ENCODE peak calls at places on chromosome 17, in eight cellular contexts. One of them, this sample, is unnamed.

GRCh38 chr17:82281502-82282238 is 8.2 kb upstream of the CSNK1D start:
- DNase-seq in GDM1: no peak
- DNase-seq in foreskin fibroblast: no peak
- DNase-seq in stimulated activated effector memory CD8-positive, alpha-beta T cell treated with anti-CD3 and anti-CD28 coated beads, Interleukin-12 subunit alpha, Interleukin-12 subunit beta, amount 100 ng/mL, for 72 hours: peak; percentile 77
- DNase-seq in AML-193: no peak
- DNase-seq in activated CD8-positive, alpha-beta T cell treated with anti-CD3 and anti-CD28 coated beads for 36 hours: peak; percentile 81
- DNase-seq in GM19239: no peak
- DNase-seq in AG10803: no peak
- DNase-seq in this sample: no peak

GRCh38 chr17:13476722-13477121 is 125.0 kb downstream of the HS3ST3A1 start:
- DNase-seq in GM19239: no peak
- DNase-seq in AG10803: peak; percentile 48
- DNase-seq in activated CD8-positive, alpha-beta T cell treated with anti-CD3 and anti-CD28 coated beads for 36 hours: no peak
- DNase-seq in AML-193: no peak
- DNase-seq in foreskin fibroblast: peak; percentile 53
- DNase-seq in GDM1: no peak
- DNase-seq in stimulated activated effector memory CD8-positive, alpha-beta T cell treated with anti-CD3 and anti-CD28 coated beads, Interleukin-12 subunit alpha, Interleukin-12 subunit beta, amount 100 ng/mL, for 72 hours: no peak
- DNase-seq in this sample: no peak

GRCh38 chr17:30594223-30594952 is 117.2 kb downstream of the GOSR1 start:
- DNase-seq in foreskin fibroblast: no peak
- DNase-seq in stimulated activated effector memory CD8-positive, alpha-beta T cell treated with anti-CD3 and anti-CD28 coated beads, Interleukin-12 subunit alpha, Interleukin-12 subunit beta, amount 100 ng/mL, for 72 hours: no peak
- DNase-seq in AG10803: no peak
- DNase-seq in activated CD8-positive, alpha-beta T cell treated with anti-CD3 and anti-CD28 coated beads for 36 hours: no peak
- DNase-seq in GM19239: no peak
- DNase-seq in GDM1: no peak
- DNase-seq in AML-193: no peak
- DNase-seq in this sample: no peak

GRCh38 chr17:47280072-47280811 is 26.6 kb downstream of the ITGB3 start:
- DNase-seq in foreskin fibroblast: no peak
- DNase-seq in AG10803: peak; percentile 40
- DNase-seq in stimulated activated effector memory CD8-positive, alpha-beta T cell treated with anti-CD3 and anti-CD28 coated beads, Interleukin-12 subunit alpha, Interleukin-12 subunit beta, amount 100 ng/mL, for 72 hours: no peak
- DNase-seq in activated CD8-positive, alpha-beta T cell treated with anti-CD3 and anti-CD28 coated beads for 36 hours: no peak
- DNase-seq in GDM1: no peak
- DNase-seq in AML-193: no peak
- DNase-seq in GM19239: no peak
- DNase-seq in this sample: no peak

GRCh38 chr17:6474376-6474775 is 30.1 kb downstream of the PIMREG start:
- DNase-seq in GM19239: no peak
- DNase-seq in AML-193: no peak
- DNase-seq in AG10803: no peak
- DNase-seq in stimulated activated effector memory CD8-positive, alpha-beta T cell treated with anti-CD3 and anti-CD28 coated beads, Interleukin-12 subunit alpha, Interleukin-12 subunit beta, amount 100 ng/mL, for 72 hours: no peak
- DNase-seq in foreskin fibroblast: no peak
- DNase-seq in activated CD8-positive, alpha-beta T cell treated with anti-CD3 and anti-CD28 coated beads for 36 hours: no peak
- DNase-seq in GDM1: no peak
- DNase-seq in this sample: no peak

GRCh38 chr17:70535986-70536385 is 366.7 kb downstream of the KCNJ2 start:
- DNase-seq in activated CD8-positive, alpha-beta T cell treated with anti-CD3 and anti-CD28 coated beads for 36 hours: no peak
- DNase-seq in AG10803: peak; percentile 8
- DNase-seq in GM19239: no peak
- DNase-seq in stimulated activated effector memory CD8-positive, alpha-beta T cell treated with anti-CD3 and anti-CD28 coated beads, Interleukin-12 subunit alpha, Interleukin-12 subunit beta, amount 100 ng/mL, for 72 hours: no peak
- DNase-seq in AML-193: no peak
- DNase-seq in GDM1: no peak
- DNase-seq in foreskin fibroblast: no peak
- DNase-seq in this sample: no peak

GRCh38 chr17:67431210-67432015 is 54.3 kb downstream of the PITPNC1 start:
- DNase-seq in foreskin fibroblast: peak; percentile 77
- DNase-seq in GM19239: no peak
- DNase-seq in AG10803: peak; percentile 87
- DNase-seq in activated CD8-positive, alpha-beta T cell treated with anti-CD3 and anti-CD28 coated beads for 36 hours: peak; percentile 36
- DNase-seq in GDM1: no peak
- DNase-seq in AML-193: no peak
- DNase-seq in stimulated activated effector memory CD8-positive, alpha-beta T cell treated with anti-CD3 and anti-CD28 coated beads, Interleukin-12 subunit alpha, Interleukin-12 subunit beta, amount 100 ng/mL, for 72 hours: no peak
- DNase-seq in this sample: peak; percentile 59

GRCh38 chr17:39667262-39668140 is 752 bp upstream of the PNMT start:
- DNase-seq in GDM1: no peak
- DNase-seq in activated CD8-positive, alpha-beta T cell treated with anti-CD3 and anti-CD28 coated beads for 36 hours: peak; percentile 27
- DNase-seq in stimulated activated effector memory CD8-positive, alpha-beta T cell treated with anti-CD3 and anti-CD28 coated beads, Interleukin-12 subunit alpha, Interleukin-12 subunit beta, amount 100 ng/mL, for 72 hours: no peak
- DNase-seq in foreskin fibroblast: no peak
- DNase-seq in AML-193: no peak
- DNase-seq in GM19239: no peak
- DNase-seq in AG10803: no peak
- DNase-seq in this sample: no peak